ENCODE peak calls at places on chromosomes 2 and 18, in eight cellular contexts. G is stomach, V is transverse colon, W is sigmoid colon, I is A549, S is ovary, K is K562, L is HepG2. Z is an unnamed sample.

GRCh38 chr18:73156117-73156516 is 288.3 kb upstream of the NETO1 start:
- DNase-seq in G (no peak), V (no peak), W (no peak), I (no peak), S (no peak), K (no peak), L (no peak), Z (no peak)

GRCh38 chr18:56121669-56122068 is 516.7 kb downstream of the TXNL1 start:
- DNase-seq in G (no peak), V (no peak), W (no peak), I (no peak), S (no peak), K (no peak), L (no peak), Z (no peak)

GRCh38 chr2:156769802-156770201 is 333.6 kb downstream of the GPD2 start:
- DNase-seq in G (no peak), V (no peak), W (no peak), I (no peak), S (no peak), K (no peak), L (no peak), Z (no peak)

GRCh38 chr2:199303814-199304213 is 153.9 kb downstream of the SATB2 start:
- DNase-seq in G (no peak), V (no peak), W (no peak), I (no peak), S (no peak), K (no peak), L (no peak), Z (no peak)

GRCh38 chr2:240725266-240726060 is 33.8 kb downstream of the AQP12A start:
- DNase-seq in G (no peak), V (no peak), W (no peak), I (no peak), S (no peak), K (no peak), L (no peak), Z (no peak)

GRCh38 chr2:216740557-216741222 is 45.3 kb upstream of the IGFBP5 start:
- DNase-seq in G (no peak), V (no peak), W (peak), I (no peak), S (peak), K (no peak), L (peak), Z (no peak)

GRCh38 chr2:30679416-30680088 is 127.7 kb downstream of the CAPN13 start:
- DNase-seq in G (no peak), V (no peak), W (peak), I (peak), S (no peak), K (no peak), L (no peak), Z (no peak)

GRCh38 chr2:36695746-36696415 is 626 bp upstream of the VIT start:
- DNase-seq in G (no peak), V (no peak), W (no peak), I (peak), S (no peak), K (no peak), L (no peak), Z (no peak)

GRCh38 chr2:44016282-44016681 is 20.5 kb upstream of the LRPPRC start:
- DNase-seq in G (peak), V (peak), W (no peak), I (peak), S (peak), K (peak), L (peak), Z (no peak)

GRCh38 chr2:1744446-1745170 is at the start of gene PXDN:
- DNase-seq in G (no peak), V (peak), W (peak), I (no peak), S (peak), K (no peak), L (no peak), Z (peak)

GRCh38 chr2:240746671-240747070 is 55.0 kb downstream of the AQP12A start:
- DNase-seq in G (no peak), V (no peak), W (no peak), I (no peak), S (no peak), K (no peak), L (no peak), Z (no peak)

DNA sequence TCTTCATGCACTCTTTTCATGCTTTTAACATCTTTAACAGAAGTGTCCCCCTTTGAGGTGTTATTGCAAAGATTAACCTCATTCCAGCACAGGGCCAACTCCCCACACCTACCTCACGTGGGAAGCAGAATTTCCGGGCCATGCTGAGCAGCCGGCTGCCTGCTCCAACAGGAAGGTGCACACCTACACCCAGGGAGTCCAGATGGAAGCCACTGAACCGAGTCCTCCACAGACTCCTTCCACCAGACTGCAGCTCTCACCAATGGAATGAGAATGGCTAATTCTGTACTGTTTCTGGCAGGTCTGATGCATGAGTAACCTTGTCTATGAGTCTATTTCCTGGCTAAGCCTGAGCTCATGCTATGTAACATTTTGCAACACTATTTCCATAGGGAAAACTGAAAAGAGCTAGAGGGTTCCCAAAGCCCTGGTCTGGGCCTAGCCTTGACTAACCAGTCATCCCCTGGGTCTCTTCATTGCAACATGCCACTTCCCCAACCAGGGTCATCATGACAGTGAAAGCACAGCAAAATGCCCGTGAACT is 11.0 kb downstream of the ERFE start:
- DNase-seq in G (no peak), V (no peak), W (no peak), I (peak), S (no peak), K (no peak), L (no peak), Z (peak)
- TF ChIP-seq EP300 in G (no peak), V (no peak), W (peak), I (no peak), S (no peak), K (no peak), L (no peak), Z (peak)

DNA sequence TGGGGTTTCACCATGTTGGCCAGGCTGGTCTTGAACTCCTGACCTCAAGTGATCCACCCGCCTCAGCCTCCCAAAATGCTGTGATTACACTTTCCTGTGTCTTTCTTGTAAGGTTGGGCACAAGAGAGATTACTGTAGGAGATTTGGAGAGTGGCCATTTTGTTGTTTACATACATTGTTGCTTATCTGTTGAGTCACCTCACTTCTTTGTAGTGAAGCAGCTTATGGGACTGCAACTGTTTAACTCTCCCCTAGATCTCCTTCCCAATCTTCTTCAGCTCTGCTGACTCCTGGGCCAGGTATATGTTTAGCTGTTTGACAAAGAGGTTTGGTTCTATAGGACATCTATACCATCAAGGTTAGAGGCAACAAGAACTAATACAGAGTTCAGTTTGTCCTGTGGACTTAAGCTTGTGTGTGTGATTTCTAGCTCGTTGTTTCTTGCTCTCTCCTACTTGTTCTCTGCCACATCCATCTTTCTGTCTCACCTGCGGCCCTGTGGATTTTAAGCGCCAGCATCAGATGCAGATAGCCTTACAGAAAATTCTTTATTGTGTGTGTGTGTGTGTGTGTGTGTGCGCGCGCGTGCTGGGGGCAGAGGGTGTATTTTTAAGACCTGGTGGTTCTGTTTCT is 95.4 kb downstream of the HAUS1 start:
- DNase-seq in G (no peak), V (no peak), W (no peak), I (peak), S (no peak), K (peak), L (peak), Z (no peak)
- H3K27ac ChIP-seq in G (no peak), V (no peak), W (no peak), I (peak), S (no peak), K (peak), L (peak), Z (no peak)

GRCh38 chr2:54052825-54053718 is 62.3 kb upstream of the ACYP2 start:
- DNase-seq in G (no peak), V (no peak), W (no peak), I (no peak), S (no peak), K (no peak), L (no peak), Z (no peak)
- TF ChIP-seq CTCF in G (no peak), V (peak), W (no peak), I (no peak), S (no peak), K (peak), L (peak), Z (no peak)

GRCh38 chr2:88331239-88331638 is 121.3 kb downstream of the FOXI3 start:
- DNase-seq in G (no peak), V (no peak), W (no peak), I (no peak), S (no peak), K (no peak), L (no peak), Z (no peak)
- TF ChIP-seq EP300 in G (no peak), V (no peak), W (no peak), I (no peak), S (no peak), K (no peak), L (no peak), Z (no peak)

GRCh38 chr18:57629399-57629798 is 7.8 kb upstream of the NARS1 start:
- DNase-seq in G (no peak), V (no peak), W (no peak), I (no peak), S (no peak), K (no peak), L (no peak), Z (no peak)
- H3K27ac ChIP-seq in G (no peak), V (no peak), W (no peak), I (peak), S (no peak), K (no peak), L (no peak), Z (no peak)

DNA sequence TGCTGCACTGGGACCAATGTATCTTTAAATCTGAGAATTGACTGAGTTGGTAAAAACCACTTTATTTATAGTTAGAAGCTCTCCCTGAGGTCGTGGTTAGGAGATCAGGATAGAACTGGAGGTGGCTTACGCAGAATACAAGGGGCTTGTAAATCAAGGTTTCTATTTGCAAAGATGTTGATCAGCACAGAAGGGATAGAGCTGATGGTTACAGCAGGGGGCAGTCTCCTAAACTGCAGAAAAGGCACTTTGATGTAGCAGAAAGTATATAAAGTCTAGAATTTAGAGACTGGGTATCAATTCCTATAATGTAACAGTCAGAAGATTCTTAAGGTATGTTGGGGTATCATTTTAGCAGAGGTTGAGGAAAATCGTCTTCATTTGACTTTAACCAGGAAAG is 25.2 kb upstream of the ACVR1 start:
- DNase-seq in G (no peak), V (no peak), W (no peak), I (no peak), S (no peak), K (no peak), L (no peak), Z (no peak)
- TF ChIP-seq CTCF in G (no peak), V (no peak), W (no peak), I (peak), S (no peak), K (peak), L (peak), Z (peak)

DNA sequence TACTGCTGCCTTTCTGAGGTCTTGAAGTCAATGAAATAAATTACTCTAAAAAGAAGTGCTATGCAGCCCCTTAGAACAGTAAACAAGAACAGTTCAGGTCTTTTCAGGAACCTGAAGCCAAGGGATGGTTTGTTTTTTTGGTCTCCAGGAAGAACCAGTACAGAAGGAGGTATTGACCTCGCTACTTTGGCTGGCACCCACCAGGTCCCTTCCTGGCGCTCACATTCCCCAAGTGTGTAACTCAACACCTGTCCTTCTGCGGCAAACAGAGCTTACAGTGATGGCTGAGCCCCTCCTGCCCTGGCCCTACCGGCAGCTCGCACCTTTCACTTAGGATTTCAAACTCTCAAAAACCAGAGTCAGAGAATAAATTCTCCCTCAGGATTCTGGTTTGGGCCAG is 51.9 kb downstream of the SETBP1 start:
- DNase-seq in G (no peak), V (no peak), W (no peak), I (no peak), S (no peak), K (no peak), L (no peak), Z (no peak)
- TF ChIP-seq EP300 in G (no peak), V (no peak), W (no peak), I (no peak), S (no peak), K (no peak), L (no peak), Z (no peak)

GRCh38 chr18:7723558-7723957 is 156.4 kb downstream of the PTPRM start:
- DNase-seq in G (no peak), V (no peak), W (no peak), I (no peak), S (no peak), K (no peak), L (no peak), Z (no peak)

GRCh38 chr18:7721532-7721931 is 154.4 kb downstream of the PTPRM start:
- DNase-seq in G (no peak), V (no peak), W (no peak), I (no peak), S (no peak), K (no peak), L (no peak), Z (no peak)

GRCh38 chr18:7720395-7720794 is 153.3 kb downstream of the PTPRM start:
- DNase-seq in G (no peak), V (no peak), W (no peak), I (no peak), S (no peak), K (no peak), L (no peak), Z (no peak)

GRCh38 chr18:7725473-7725872 is 158.4 kb downstream of the PTPRM start:
- DNase-seq in G (no peak), V (no peak), W (no peak), I (no peak), S (no peak), K (no peak), L (no peak), Z (no peak)

DNA sequence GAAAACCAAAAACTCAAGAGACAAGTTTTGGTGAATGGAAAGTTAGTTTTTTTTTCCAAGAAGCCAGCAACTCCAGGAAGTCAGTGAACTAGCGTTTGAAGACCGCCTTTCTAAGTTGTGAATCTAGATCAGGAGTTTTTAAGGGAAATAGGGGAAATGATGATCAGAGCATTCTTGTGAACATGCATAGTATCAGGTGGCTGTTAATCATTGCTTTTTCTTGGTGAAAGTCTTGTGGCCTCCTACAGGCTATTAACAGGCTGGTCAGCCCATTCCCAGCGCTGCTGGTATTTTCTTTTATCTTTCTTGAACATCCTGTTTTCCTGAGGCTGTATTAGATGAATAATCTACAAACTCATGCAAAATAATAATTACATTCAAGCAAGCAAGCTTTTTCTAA is 155.8 kb downstream of the PTPRM start:
- DNase-seq in G (no peak), V (no peak), W (no peak), I (no peak), S (no peak), K (no peak), L (no peak), Z (no peak)
- H3K27ac ChIP-seq in G (no peak), V (no peak), W (no peak), I (no peak), S (no peak), K (no peak), L (no peak), Z (no peak)

GRCh38 chr2:127528487-127528886 is 2.2 kb upstream of the IWS1 start:
- DNase-seq in G (no peak), V (no peak), W (no peak), I (no peak), S (no peak), K (no peak), L (no peak), Z (no peak)

GRCh38 chr2:127530245-127531132 is 4.2 kb upstream of the IWS1 start:
- DNase-seq in G (no peak), V (no peak), W (no peak), I (peak), S (no peak), K (no peak), L (no peak), Z (no peak)

GRCh38 chr2:127526142-127526939 is at the start of gene IWS1:
- DNase-seq in G (peak), V (peak), W (peak), I (peak), S (peak), K (peak), L (peak), Z (peak)

GRCh38 chr2:127525692-127526141 is 572 bp downstream of the IWS1 start:
- DNase-seq in G (no peak), V (no peak), W (no peak), I (peak), S (no peak), K (no peak), L (peak), Z (no peak)

DNA sequence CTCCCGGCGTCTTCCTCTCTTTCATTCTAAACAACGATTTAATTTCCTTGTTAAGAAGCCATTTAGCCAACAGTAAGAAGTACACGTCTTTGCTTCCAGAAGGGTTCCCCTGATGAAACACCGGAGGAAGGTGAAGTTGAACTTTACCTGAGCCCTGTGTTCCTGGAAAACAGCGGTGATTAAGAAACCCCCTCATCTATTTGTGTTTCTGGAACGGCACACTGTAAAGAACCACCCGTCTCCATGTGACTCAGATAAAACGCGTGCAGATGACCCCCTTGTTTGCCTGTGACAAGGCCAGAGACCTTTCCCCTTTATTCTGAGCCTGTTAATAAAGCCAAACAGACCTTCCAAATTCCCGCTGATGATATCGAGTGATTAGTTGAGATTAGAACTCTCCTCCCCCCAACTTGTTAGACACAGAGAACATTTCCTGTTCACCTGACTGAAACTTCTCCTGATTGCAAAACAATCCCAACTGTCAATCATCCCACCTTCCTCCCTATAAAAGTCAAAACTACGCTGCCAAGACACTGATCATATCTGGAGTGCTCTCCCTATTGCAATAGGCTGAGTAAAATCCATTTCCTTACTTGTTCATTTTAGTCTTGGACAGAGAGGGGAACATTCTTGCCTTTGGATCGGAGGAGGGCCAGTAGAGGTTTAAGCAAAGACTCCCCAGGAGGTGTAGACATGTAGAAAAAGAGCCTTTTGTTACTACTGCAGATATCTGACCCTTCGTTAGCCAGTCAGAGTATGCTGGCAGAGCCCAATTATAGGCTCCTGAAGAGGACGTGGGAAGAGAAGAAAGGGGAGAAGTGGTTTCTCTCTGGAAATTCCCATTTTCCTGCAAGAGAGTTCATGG is 883 bp upstream of the IWS1 start:
- DNase-seq in G (no peak), V (no peak), W (no peak), I (no peak), S (no peak), K (no peak), L (peak), Z (no peak)
- TF ChIP-seq CTCF in G (no peak), V (no peak), W (no peak), I (peak), S (no peak), K (no peak), L (peak), Z (no peak)

DNA sequence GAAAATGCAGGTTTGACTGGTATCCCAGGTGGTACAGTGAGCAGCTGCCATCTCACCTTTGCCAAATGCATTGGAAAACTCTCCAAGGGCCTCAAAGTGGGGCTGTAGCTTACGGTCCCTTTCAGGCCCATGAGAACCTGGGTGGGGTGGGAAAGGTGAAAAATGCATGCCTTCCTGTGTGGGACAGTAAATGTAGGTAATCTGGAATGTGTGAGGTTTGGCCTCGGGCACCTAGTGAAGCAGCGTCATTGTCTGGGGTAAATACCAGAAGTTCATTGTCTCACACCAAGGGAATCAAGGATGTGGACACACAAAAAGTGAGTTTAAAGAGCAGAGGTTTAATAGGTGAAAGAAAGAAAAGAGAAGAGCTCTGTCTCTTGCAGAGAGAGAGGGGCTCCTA is 36.6 kb downstream of the TIMM21 start:
- DNase-seq in G (no peak), V (no peak), W (no peak), I (no peak), S (no peak), K (no peak), L (no peak), Z (no peak)
- TF ChIP-seq EP300 in G (no peak), V (no peak), W (no peak), I (no peak), S (no peak), K (no peak), L (no peak), Z (no peak)

Z was measured in tibial nerve.